ENCODE peak calls at places on chromosomes 2 and 18, in ten cellular contexts. V, O, L, F, H, P, D, Z, X and I are unnamed samples.

GRCh38 chr18:48943736-48944527 is 6.8 kb downstream of the SMAD7 start:
- DNase-seq in V (no peak), O (no peak), L (no peak), F (no peak), H (no peak), P (no peak), D (no peak), Z (no peak), X (no peak), I (no peak)

GRCh38 chr2:177392373-177393246 is at the start of gene AGPS:
- DNase-seq in V (peak; percentile 89), O (peak; percentile 79), L (peak; percentile 71), F (peak; percentile 86), H (peak; percentile 67), P (peak; percentile 75), D (peak; percentile 82), Z (peak; percentile 68), X (peak; percentile 84), I (peak; percentile 79)

GRCh38 chr18:2240311-2240705 is 331.0 kb downstream of the METTL4 start:
- DNase-seq in V (no peak), O (no peak), L (peak; percentile 31), F (no peak), H (no peak), P (no peak), D (no peak), Z (no peak), X (no peak), I (no peak)

GRCh38 chr2:240570531-240571313 is 2.4 kb downstream of the RNPEPL1 start:
- DNase-seq in V (peak; percentile 4), O (no peak), L (no peak), F (no peak), H (no peak), P (no peak), D (no peak), Z (no peak), X (no peak), I (no peak)

GRCh38 chr2:151029406-151030157 is 232.1 kb downstream of the RBM43 start:
- DNase-seq in V (no peak), O (no peak), L (peak; percentile 98), F (no peak), H (no peak), P (no peak), D (no peak), Z (no peak), X (no peak), I (no peak)

GRCh38 chr2:216887132-216887531 is 27.3 kb upstream of the TNP1 start:
- DNase-seq in V (no peak), O (no peak), L (no peak), F (no peak), H (no peak), P (no peak), D (no peak), Z (no peak), X (no peak), I (no peak)

GRCh38 chr2:220353897-220354296 is 726.5 kb downstream of the SLC4A3 start:
- DNase-seq in V (no peak), O (no peak), L (peak; percentile 41), F (no peak), H (no peak), P (no peak), D (no peak), Z (no peak), X (no peak), I (no peak)

GRCh38 chr18:33802955-33803354 is 224.9 kb downstream of the ASXL3 start:
- DNase-seq in V (peak; percentile 92), O (peak; percentile 98), L (no peak), F (no peak), H (no peak), P (no peak), D (peak; percentile 95), Z (no peak), X (no peak), I (no peak)

GRCh38 chr2:238286987-238287386 is 1.4 kb downstream of the PER2 start:
- DNase-seq in V (peak; percentile 54), O (peak; percentile 6), L (peak; percentile 11), F (no peak), H (peak; percentile 44), P (no peak), D (no peak), Z (no peak), X (peak; percentile 49), I (no peak)

GRCh38 chr18:3481696-3482210 is 31.8 kb downstream of the TGIF1 start:
- DNase-seq in V (peak; percentile 34), O (peak; percentile 45), L (peak; percentile 16), F (no peak), H (peak; percentile 4), P (no peak), D (no peak), Z (peak; percentile 15), X (no peak), I (no peak)

GRCh38 chr18:71398530-71398929 is 1109.7 kb downstream of the SOCS6 start:
- DNase-seq in V (peak; percentile 9), O (no peak), L (no peak), F (no peak), H (no peak), P (no peak), D (no peak), Z (no peak), X (peak; percentile 26), I (no peak)

GRCh38 chr2:230738391-230738811 is 25.8 kb downstream of the CAB39 start:
- DNase-seq in V (no peak), O (no peak), L (peak; percentile 43), F (no peak), H (no peak), P (no peak), D (no peak), Z (no peak), X (peak; percentile 21), I (peak; percentile 25)

GRCh38 chr2:173806761-173807160 is 158.4 kb downstream of the SP3 start:
- DNase-seq in V (no peak), O (no peak), L (no peak), F (no peak), H (no peak), P (no peak), D (no peak), Z (no peak), X (peak; percentile 32), I (no peak)

GRCh38 chr18:51009071-51009470 is 20.9 kb upstream of the SMAD4 start:
- DNase-seq in V (no peak), O (peak; percentile 37), L (no peak), F (no peak), H (no peak), P (no peak), D (peak; percentile 92), Z (no peak), X (peak; percentile 94), I (no peak)

GRCh38 chr2:68565273-68565672 is 78.1 kb upstream of the PROKR1 start:
- DNase-seq in V (no peak), O (no peak), L (no peak), F (no peak), H (no peak), P (no peak), D (no peak), Z (no peak), X (no peak), I (no peak)

GRCh38 chr2:166375736-166376487 is at the start of gene SCN9A:
- DNase-seq in V (peak; percentile 93), O (peak; percentile 80), L (peak; percentile 54), F (no peak), H (no peak), P (peak; percentile 8), D (peak; percentile 72), Z (no peak), X (peak; percentile 60), I (peak; percentile 63)